ENCODE peak calls at places on chromosomes 4 and X, in five cellular contexts. One of them, this sample, is unnamed.
A peak's percentile ranks its signal among the peaks of the same experiment; 100 is the strongest.

GRCh38 chrX:150610446-150610845 is 42.0 kb downstream of the MTM1 start:
- DNase-seq in Calu3: no peak
- DNase-seq in thoracic aorta: no peak
- DNase-seq in fibroblast of the conjunctiva: no peak
- DNase-seq in T-helper 9 cell: no peak
- DNase-seq in this sample: no peak

GRCh38 chrX:65993915-65994460 is 45.9 kb downstream of the VSIG4 start:
- DNase-seq in Calu3: no peak
- DNase-seq in thoracic aorta: no peak
- DNase-seq in fibroblast of the conjunctiva: no peak
- DNase-seq in T-helper 9 cell: no peak
- DNase-seq in this sample: no peak

GRCh38 chrX:39821011-39821708 is 276.6 kb downstream of the BCOR start:
- DNase-seq in Calu3: peak; percentile 26
- DNase-seq in thoracic aorta: no peak
- DNase-seq in fibroblast of the conjunctiva: no peak
- DNase-seq in T-helper 9 cell: no peak
- DNase-seq in this sample: no peak

GRCh38 chr4:17587094-17587822 is 10.3 kb downstream of the LAP3 start:
- DNase-seq in Calu3: no peak
- DNase-seq in thoracic aorta: no peak
- DNase-seq in fibroblast of the conjunctiva: no peak
- DNase-seq in T-helper 9 cell: no peak
- DNase-seq in this sample: no peak

GRCh38 chr4:91829531-91829930 is 474.2 kb upstream of the GRID2 start:
- DNase-seq in Calu3: no peak
- DNase-seq in thoracic aorta: no peak
- DNase-seq in fibroblast of the conjunctiva: no peak
- DNase-seq in T-helper 9 cell: no peak
- DNase-seq in this sample: no peak

GRCh38 chr4:182917182-182918043 is at the start of gene DCTD:
- DNase-seq in Calu3: peak; percentile 79
- DNase-seq in thoracic aorta: no peak
- DNase-seq in fibroblast of the conjunctiva: peak; percentile 23
- DNase-seq in T-helper 9 cell: peak; percentile 69
- DNase-seq in this sample: no peak

GRCh38 chrX:105209406-105209805 is 11.1 kb downstream of the TEX13A start:
- DNase-seq in Calu3: no peak
- DNase-seq in thoracic aorta: no peak
- DNase-seq in fibroblast of the conjunctiva: no peak
- DNase-seq in T-helper 9 cell: no peak
- DNase-seq in this sample: no peak

GRCh38 chr4:82865592-82865991 is 25.4 kb downstream of the SEC31A start:
- DNase-seq in Calu3: peak; percentile 1
- DNase-seq in thoracic aorta: no peak
- DNase-seq in fibroblast of the conjunctiva: peak; percentile 69
- DNase-seq in T-helper 9 cell: no peak
- DNase-seq in this sample: peak; percentile 71

GRCh38 chr4:91914176-91914804 is 389.5 kb upstream of the GRID2 start:
- DNase-seq in Calu3: no peak
- DNase-seq in thoracic aorta: no peak
- DNase-seq in fibroblast of the conjunctiva: no peak
- DNase-seq in T-helper 9 cell: no peak
- DNase-seq in this sample: no peak

GRCh38 chr4:173782660-173783059 is 252.6 kb upstream of the HAND2 start:
- DNase-seq in Calu3: no peak
- DNase-seq in thoracic aorta: no peak
- DNase-seq in fibroblast of the conjunctiva: no peak
- DNase-seq in T-helper 9 cell: no peak
- DNase-seq in this sample: no peak

GRCh38 chr4:1516261-1516660 is 110.0 kb upstream of the NKX1-1 start:
- DNase-seq in Calu3: no peak
- DNase-seq in thoracic aorta: no peak
- DNase-seq in fibroblast of the conjunctiva: no peak
- DNase-seq in T-helper 9 cell: no peak
- DNase-seq in this sample: no peak

GRCh38 chr4:180827193-180827592 is 1416.0 kb upstream of the TENM3 start:
- DNase-seq in Calu3: no peak
- DNase-seq in thoracic aorta: no peak
- DNase-seq in fibroblast of the conjunctiva: no peak
- DNase-seq in T-helper 9 cell: no peak
- DNase-seq in this sample: no peak

GRCh38 chr4:140018931-140019618 is 134.9 kb downstream of the MAML3 start:
- DNase-seq in Calu3: no peak
- DNase-seq in thoracic aorta: no peak
- DNase-seq in fibroblast of the conjunctiva: no peak
- DNase-seq in T-helper 9 cell: no peak
- DNase-seq in this sample: no peak

GRCh38 chrX:100880368-100880767 is 6.2 kb upstream of the NOX1 start:
- DNase-seq in Calu3: no peak
- DNase-seq in thoracic aorta: no peak
- DNase-seq in fibroblast of the conjunctiva: no peak
- DNase-seq in T-helper 9 cell: no peak
- DNase-seq in this sample: no peak

GRCh38 chr4:169270156-169270809 is 473 bp downstream of the SH3RF1 start:
- DNase-seq in Calu3: peak; percentile 45
- DNase-seq in thoracic aorta: no peak
- DNase-seq in fibroblast of the conjunctiva: no peak
- DNase-seq in T-helper 9 cell: no peak
- DNase-seq in this sample: no peak

GRCh38 chrX:134020910-134021309 is 35.5 kb upstream of the GPC3 start:
- DNase-seq in Calu3: peak; percentile 11
- DNase-seq in thoracic aorta: no peak
- DNase-seq in fibroblast of the conjunctiva: no peak
- DNase-seq in T-helper 9 cell: no peak
- DNase-seq in this sample: no peak

GRCh38 chrX:81355436-81355835 is 153.5 kb downstream of the SH3BGRL start:
- DNase-seq in Calu3: no peak
- DNase-seq in thoracic aorta: no peak
- DNase-seq in fibroblast of the conjunctiva: no peak
- DNase-seq in T-helper 9 cell: no peak
- DNase-seq in this sample: no peak

GRCh38 chr4:121375262-121375661 is 5.6 kb downstream of the QRFPR start:
- DNase-seq in Calu3: no peak
- DNase-seq in thoracic aorta: no peak
- DNase-seq in fibroblast of the conjunctiva: peak; percentile 5
- DNase-seq in T-helper 9 cell: no peak
- DNase-seq in this sample: no peak

GRCh38 chr4:144710526-144710912 is 64.6 kb downstream of the HHIP start:
- DNase-seq in Calu3: no peak
- DNase-seq in thoracic aorta: no peak
- DNase-seq in fibroblast of the conjunctiva: no peak
- DNase-seq in T-helper 9 cell: no peak
- DNase-seq in this sample: no peak

GRCh38 chr4:120155287-120155686 is 88.6 kb upstream of the MAD2L1 start:
- DNase-seq in Calu3: no peak
- DNase-seq in thoracic aorta: no peak
- DNase-seq in fibroblast of the conjunctiva: no peak
- DNase-seq in T-helper 9 cell: no peak
- DNase-seq in this sample: no peak

GRCh38 chrX:44878780-44879179 is 5.8 kb downstream of the KDM6A start:
- DNase-seq in Calu3: no peak
- DNase-seq in thoracic aorta: no peak
- DNase-seq in fibroblast of the conjunctiva: no peak
- DNase-seq in T-helper 9 cell: no peak
- DNase-seq in this sample: no peak

GRCh38 chr4:16225139-16225538 is 1.1 kb downstream of the TAPT1 start:
- DNase-seq in Calu3: no peak
- DNase-seq in thoracic aorta: no peak
- DNase-seq in fibroblast of the conjunctiva: peak; percentile 10
- DNase-seq in T-helper 9 cell: no peak
- DNase-seq in this sample: no peak

GRCh38 chr4:174378951-174379350 is 95.2 kb downstream of the CEP44 start:
- DNase-seq in Calu3: no peak
- DNase-seq in thoracic aorta: no peak
- DNase-seq in fibroblast of the conjunctiva: no peak
- DNase-seq in T-helper 9 cell: no peak
- DNase-seq in this sample: no peak

GRCh38 chrX:14354541-14354940 is 174.8 kb upstream of the GLRA2 start:
- DNase-seq in Calu3: no peak
- DNase-seq in thoracic aorta: no peak
- DNase-seq in fibroblast of the conjunctiva: peak; percentile 34
- DNase-seq in T-helper 9 cell: no peak
- DNase-seq in this sample: no peak

GRCh38 chrX:13888284-13888683 is 71.4 kb upstream of the GPM6B start:
- DNase-seq in Calu3: no peak
- DNase-seq in thoracic aorta: no peak
- DNase-seq in fibroblast of the conjunctiva: no peak
- DNase-seq in T-helper 9 cell: no peak
- DNase-seq in this sample: no peak

GRCh38 chr4:113849771-113850170 is 88.2 kb upstream of the CAMK2D start:
- DNase-seq in Calu3: no peak
- DNase-seq in thoracic aorta: no peak
- DNase-seq in fibroblast of the conjunctiva: peak; percentile 24
- DNase-seq in T-helper 9 cell: no peak
- DNase-seq in this sample: no peak